ENCODE peak calls at places on chromosomes 2 and 18, in eight cellular contexts. One of them, this sample, is unnamed.

GRCh38 chr2:231877533-231878456 is 48.4 kb downstream of the NPPC start:
- DNase-seq in lower lobe of right lung: no peak
- DNase-seq in K562: no peak
- DNase-seq in upper lobe of right lung: no peak
- DNase-seq in fibroblast of lung: no peak
- DNase-seq in PC-9: peak; percentile 75
- DNase-seq in prostate gland: peak; percentile 64
- DNase-seq in H9: no peak
- DNase-seq in this sample: peak; percentile 6

GRCh38 chr2:161120775-161121174 is 39.5 kb upstream of the TANK start:
- DNase-seq in prostate gland: no peak
- DNase-seq in H9: no peak
- DNase-seq in PC-9: no peak
- DNase-seq in K562: no peak
- DNase-seq in lower lobe of right lung: no peak
- DNase-seq in upper lobe of right lung: no peak
- DNase-seq in fibroblast of lung: no peak
- DNase-seq in this sample: no peak

GRCh38 chr2:45814951-45815621 is 163.6 kb downstream of the PRKCE start:
- DNase-seq in lower lobe of right lung: no peak
- DNase-seq in prostate gland: no peak
- DNase-seq in PC-9: peak; percentile 52
- DNase-seq in fibroblast of lung: no peak
- DNase-seq in K562: no peak
- DNase-seq in H9: no peak
- DNase-seq in upper lobe of right lung: no peak
- DNase-seq in this sample: no peak

GRCh38 chr2:55901322-55901721 is 22.3 kb downstream of the EFEMP1 start:
- DNase-seq in upper lobe of right lung: no peak
- DNase-seq in fibroblast of lung: peak; percentile 62
- DNase-seq in PC-9: no peak
- DNase-seq in lower lobe of right lung: no peak
- DNase-seq in prostate gland: no peak
- DNase-seq in H9: no peak
- DNase-seq in K562: peak; percentile 62
- DNase-seq in this sample: no peak

GRCh38 chr18:77071711-77072292 is 60.8 kb downstream of the MBP start:
- DNase-seq in lower lobe of right lung: no peak
- DNase-seq in fibroblast of lung: peak; percentile 99
- DNase-seq in PC-9: peak; percentile 61
- DNase-seq in prostate gland: no peak
- DNase-seq in K562: no peak
- DNase-seq in H9: no peak
- DNase-seq in upper lobe of right lung: no peak
- DNase-seq in this sample: no peak

GRCh38 chr2:239750929-239751718 is 274.0 kb downstream of the NDUFA10 start:
- DNase-seq in prostate gland: no peak
- DNase-seq in H9: no peak
- DNase-seq in lower lobe of right lung: no peak
- DNase-seq in K562: no peak
- DNase-seq in fibroblast of lung: no peak
- DNase-seq in PC-9: no peak
- DNase-seq in upper lobe of right lung: no peak
- DNase-seq in this sample: no peak

GRCh38 chr18:25646971-25647370 is 295.0 kb upstream of the ZNF521 start:
- DNase-seq in prostate gland: no peak
- DNase-seq in K562: no peak
- DNase-seq in upper lobe of right lung: no peak
- DNase-seq in PC-9: no peak
- DNase-seq in lower lobe of right lung: no peak
- DNase-seq in fibroblast of lung: peak; percentile 82
- DNase-seq in H9: no peak
- DNase-seq in this sample: no peak

GRCh38 chr2:34652636-34653035 is 1053.5 kb upstream of the FAM98A start:
- DNase-seq in K562: no peak
- DNase-seq in upper lobe of right lung: no peak
- DNase-seq in fibroblast of lung: peak; percentile 1
- DNase-seq in PC-9: no peak
- DNase-seq in lower lobe of right lung: no peak
- DNase-seq in H9: no peak
- DNase-seq in prostate gland: no peak
- DNase-seq in this sample: peak; percentile 82

GRCh38 chr18:808502-808901 is 3.5 kb downstream of the YES1 start:
- DNase-seq in H9: no peak
- DNase-seq in fibroblast of lung: no peak
- DNase-seq in K562: no peak
- DNase-seq in upper lobe of right lung: no peak
- DNase-seq in prostate gland: no peak
- DNase-seq in lower lobe of right lung: no peak
- DNase-seq in PC-9: no peak
- DNase-seq in this sample: no peak

GRCh38 chr2:160028431-160029269 is 33.8 kb downstream of the PLA2R1 start:
- DNase-seq in K562: no peak
- DNase-seq in H9: no peak
- DNase-seq in fibroblast of lung: peak; percentile 65
- DNase-seq in lower lobe of right lung: no peak
- DNase-seq in PC-9: no peak
- DNase-seq in upper lobe of right lung: no peak
- DNase-seq in prostate gland: no peak
- DNase-seq in this sample: no peak

GRCh38 chr2:27771548-27772335 is at the start of gene MRPL33:
- DNase-seq in upper lobe of right lung: peak; percentile 98
- DNase-seq in K562: peak; percentile 95
- DNase-seq in PC-9: peak; percentile 86
- DNase-seq in prostate gland: peak; percentile 92
- DNase-seq in fibroblast of lung: peak; percentile 88
- DNase-seq in lower lobe of right lung: peak; percentile 97
- DNase-seq in H9: peak; percentile 96
- DNase-seq in this sample: peak; percentile 93

GRCh38 chr2:108423502-108424251 is 25.3 kb upstream of the GCC2 start:
- DNase-seq in prostate gland: no peak
- DNase-seq in lower lobe of right lung: no peak
- DNase-seq in PC-9: no peak
- DNase-seq in K562: no peak
- DNase-seq in fibroblast of lung: no peak
- DNase-seq in upper lobe of right lung: no peak
- DNase-seq in H9: no peak
- DNase-seq in this sample: no peak

GRCh38 chr2:147543056-147543455 is 301.8 kb upstream of the ACVR2A start:
- DNase-seq in K562: no peak
- DNase-seq in prostate gland: no peak
- DNase-seq in fibroblast of lung: no peak
- DNase-seq in upper lobe of right lung: no peak
- DNase-seq in PC-9: no peak
- DNase-seq in lower lobe of right lung: no peak
- DNase-seq in H9: no peak
- DNase-seq in this sample: no peak

GRCh38 chr2:235541838-235542549 is 48.2 kb downstream of the AGAP1 start:
- DNase-seq in lower lobe of right lung: no peak
- DNase-seq in H9: no peak
- DNase-seq in K562: no peak
- DNase-seq in upper lobe of right lung: peak; percentile 6
- DNase-seq in prostate gland: peak; percentile 45
- DNase-seq in PC-9: no peak
- DNase-seq in fibroblast of lung: no peak
- DNase-seq in this sample: no peak

GRCh38 chr2:138959031-138959430 is 178.8 kb upstream of the NXPH2 start:
- DNase-seq in K562: no peak
- DNase-seq in fibroblast of lung: no peak
- DNase-seq in PC-9: no peak
- DNase-seq in upper lobe of right lung: no peak
- DNase-seq in H9: no peak
- DNase-seq in lower lobe of right lung: no peak
- DNase-seq in prostate gland: no peak
- DNase-seq in this sample: no peak

GRCh38 chr2:233996436-233996835 is 54.1 kb upstream of the SPP2 start:
- DNase-seq in fibroblast of lung: peak; percentile 37
- DNase-seq in lower lobe of right lung: no peak
- DNase-seq in PC-9: no peak
- DNase-seq in H9: no peak
- DNase-seq in K562: no peak
- DNase-seq in prostate gland: no peak
- DNase-seq in upper lobe of right lung: no peak
- DNase-seq in this sample: no peak

GRCh38 chr2:172464340-172465129 is 37.1 kb downstream of the ITGA6 start:
- DNase-seq in lower lobe of right lung: no peak
- DNase-seq in prostate gland: no peak
- DNase-seq in upper lobe of right lung: no peak
- DNase-seq in H9: no peak
- DNase-seq in K562: no peak
- DNase-seq in PC-9: peak; percentile 95
- DNase-seq in fibroblast of lung: no peak
- DNase-seq in this sample: no peak

GRCh38 chr18:57009836-57010235 is 137.1 kb upstream of the BOD1L2 start:
- DNase-seq in prostate gland: no peak
- DNase-seq in upper lobe of right lung: no peak
- DNase-seq in lower lobe of right lung: no peak
- DNase-seq in PC-9: no peak
- DNase-seq in K562: no peak
- DNase-seq in H9: no peak
- DNase-seq in fibroblast of lung: no peak
- DNase-seq in this sample: no peak

GRCh38 chr2:181153886-181154285 is 173.5 kb downstream of the UBE2E3 start:
- DNase-seq in prostate gland: no peak
- DNase-seq in fibroblast of lung: peak; percentile 21
- DNase-seq in H9: no peak
- DNase-seq in upper lobe of right lung: no peak
- DNase-seq in lower lobe of right lung: no peak
- DNase-seq in PC-9: no peak
- DNase-seq in K562: no peak
- DNase-seq in this sample: no peak

GRCh38 chr2:238989484-238989883 is 141.6 kb downstream of the TWIST2 start:
- DNase-seq in lower lobe of right lung: no peak
- DNase-seq in K562: no peak
- DNase-seq in upper lobe of right lung: no peak
- DNase-seq in fibroblast of lung: no peak
- DNase-seq in PC-9: no peak
- DNase-seq in H9: peak; percentile 13
- DNase-seq in prostate gland: no peak
- DNase-seq in this sample: no peak

GRCh38 chr2:110755494-110756078 is 23.2 kb downstream of the ACOXL start:
- DNase-seq in K562: peak; percentile 37
- DNase-seq in fibroblast of lung: peak; percentile 32
- DNase-seq in PC-9: no peak
- DNase-seq in H9: no peak
- DNase-seq in prostate gland: no peak
- DNase-seq in lower lobe of right lung: no peak
- DNase-seq in upper lobe of right lung: no peak
- DNase-seq in this sample: no peak

DNA sequence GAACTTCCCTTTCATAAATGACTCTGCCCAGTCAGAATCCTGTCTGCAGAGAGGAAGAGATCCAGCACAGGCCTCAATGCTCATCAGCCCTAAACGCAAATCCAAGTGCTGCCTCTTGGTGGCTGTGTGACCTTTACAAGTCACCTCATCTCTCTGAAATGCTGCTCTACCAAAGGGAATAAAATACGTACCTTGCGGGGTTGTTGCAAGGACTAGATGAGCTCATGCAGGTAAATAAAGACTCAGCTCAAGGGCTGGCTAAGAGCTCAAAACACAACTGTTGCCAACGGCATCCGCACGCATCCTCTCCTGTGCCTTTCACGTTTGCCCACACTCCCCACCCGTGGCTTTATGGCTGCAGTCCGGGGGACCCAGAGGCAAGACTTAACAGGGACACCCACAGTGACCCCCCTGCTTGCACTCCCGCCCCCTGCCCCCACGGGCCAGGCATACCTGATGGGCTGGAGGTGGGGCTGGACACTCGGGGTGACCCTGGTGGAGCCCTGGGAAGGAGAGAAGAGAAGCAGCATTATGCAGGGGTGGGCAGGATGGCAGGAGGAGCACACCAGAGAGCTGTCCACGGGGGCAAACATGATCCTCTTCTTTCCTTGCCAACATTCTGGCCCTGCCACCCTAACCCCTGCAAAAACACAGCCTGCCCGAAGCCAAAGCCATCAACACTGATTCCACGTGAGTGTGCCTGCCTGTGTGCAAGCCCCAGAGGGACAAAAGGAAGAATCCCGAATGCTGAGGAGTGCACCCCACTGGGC is 102.6 kb downstream of the TNS1 start:
- DNase-seq in K562: no peak
- DNase-seq in lower lobe of right lung: peak; percentile 74
- DNase-seq in H9: no peak
- DNase-seq in PC-9: no peak
- DNase-seq in upper lobe of right lung: peak; percentile 80
- DNase-seq in prostate gland: no peak
- DNase-seq in fibroblast of lung: no peak
- DNase-seq in this sample: no peak
- H3K4me1 ChIP-seq in K562: peaks cover 14% of the 10 kb centered on the region
- H3K4me1 ChIP-seq in lower lobe of right lung: peaks cover 96% of the 10 kb centered on the region
- H3K4me1 ChIP-seq in H9: no peaks in the 10 kb centered on the region
- H3K4me1 ChIP-seq in PC-9: no peaks in the 10 kb centered on the region
- H3K4me1 ChIP-seq in upper lobe of right lung: peaks cover 85% of the 10 kb centered on the region
- H3K4me1 ChIP-seq in prostate gland: peaks cover 11% of the 10 kb centered on the region
- H3K4me1 ChIP-seq in fibroblast of lung: peaks cover 46% of the 10 kb centered on the region
- H3K4me1 ChIP-seq in this sample: peaks cover 16% of the 10 kb centered on the region

GRCh38 chr18:23838801-23839366 is 149.6 kb downstream of the LAMA3 start:
- DNase-seq in prostate gland: no peak
- DNase-seq in H9: no peak
- DNase-seq in PC-9: peak; percentile 56
- DNase-seq in upper lobe of right lung: no peak
- DNase-seq in lower lobe of right lung: no peak
- DNase-seq in fibroblast of lung: no peak
- DNase-seq in K562: no peak
- DNase-seq in this sample: no peak
- TF ChIP-seq CTCF in prostate gland: no peak
- TF ChIP-seq CTCF in H9: no peak
- TF ChIP-seq CTCF in PC-9: no peak
- TF ChIP-seq CTCF in upper lobe of right lung: no peak
- TF ChIP-seq CTCF in lower lobe of right lung: no peak
- TF ChIP-seq CTCF in fibroblast of lung: no peak
- TF ChIP-seq CTCF in K562: no peak
- TF ChIP-seq CTCF in this sample: no peak

GRCh38 chr2:130369589-130370341 is 13.9 kb downstream of the PTPN18 start:
- DNase-seq in prostate gland: no peak
- DNase-seq in H9: no peak
- DNase-seq in K562: no peak
- DNase-seq in upper lobe of right lung: no peak
- DNase-seq in lower lobe of right lung: no peak
- DNase-seq in fibroblast of lung: no peak
- DNase-seq in PC-9: no peak
- DNase-seq in this sample: no peak
- H3K4me1 ChIP-seq in prostate gland: no peaks in the 10 kb centered on the region
- H3K4me1 ChIP-seq in H9: no peaks in the 10 kb centered on the region
- H3K4me1 ChIP-seq in K562: peaks cover 25% of the 10 kb centered on the region
- H3K4me1 ChIP-seq in upper lobe of right lung: peaks cover 19% of the 10 kb centered on the region
- H3K4me1 ChIP-seq in lower lobe of right lung: peaks cover 48% of the 10 kb centered on the region
- H3K4me1 ChIP-seq in fibroblast of lung: peaks cover 11% of the 10 kb centered on the region
- H3K4me1 ChIP-seq in PC-9: peaks cover 5% of the 10 kb centered on the region
- H3K4me1 ChIP-seq in this sample: no peaks in the 10 kb centered on the region

DNA sequence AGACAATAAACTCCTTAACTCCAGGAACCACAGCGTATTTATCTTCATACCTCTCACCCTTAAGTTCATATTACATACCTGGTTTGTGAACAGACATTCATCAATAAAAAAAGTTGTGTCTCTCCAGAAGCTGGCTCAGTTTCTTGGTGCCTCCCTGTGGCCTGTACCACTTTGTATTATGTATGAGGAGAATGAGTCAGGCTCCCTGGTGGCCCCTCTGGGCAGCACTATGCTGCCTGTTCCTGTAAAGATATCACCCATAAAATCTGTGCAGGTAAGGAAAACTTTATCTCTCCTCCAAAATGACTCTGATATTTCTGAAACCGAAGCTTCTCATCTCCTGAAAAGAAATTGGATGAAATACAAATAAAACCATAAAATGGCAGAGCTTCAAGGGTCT is 198.4 kb upstream of the NT5C1B start:
- DNase-seq in H9: no peak
- DNase-seq in K562: no peak
- DNase-seq in upper lobe of right lung: no peak
- DNase-seq in fibroblast of lung: no peak
- DNase-seq in lower lobe of right lung: no peak
- DNase-seq in prostate gland: no peak
- DNase-seq in PC-9: no peak
- DNase-seq in this sample: no peak
- TF ChIP-seq CTCF in H9: peak; percentile 24
- TF ChIP-seq CTCF in K562: no peak
- TF ChIP-seq CTCF in upper lobe of right lung: no peak
- TF ChIP-seq CTCF in fibroblast of lung: no peak
- TF ChIP-seq CTCF in lower lobe of right lung: no peak
- TF ChIP-seq CTCF in prostate gland: no peak
- TF ChIP-seq CTCF in PC-9: no peak
- TF ChIP-seq CTCF in this sample: no peak

This sample was measured in cardiac muscle cell.